ENCODE peak calls at places on chromosomes 3 and 15, in six cellular contexts. A is GM23248, Z is brain microvascular endothelial cell, C is IMR-90, O is Karpas-422, H is fibroblast of lung. L is an unnamed sample. For H3K27me3, the result is how much of the 10 kb centered on the place peaks cover.

GRCh38 chr15:60511351-60512157 is 32.6 kb upstream of the ICE2 start:
- DNase-seq in A (no peak), Z (no peak), C (peak), O (no peak), H (no peak), L (no peak)

GRCh38 chr3:123801474-123801873 is 82.7 kb downstream of the MYLK start:
- DNase-seq in A (no peak), Z (no peak), C (no peak), O (no peak), H (no peak), L (no peak)

GRCh38 chr15:79339588-79340314 is 28.8 kb downstream of the TMED3 start:
- DNase-seq in A (peak), Z (peak), C (peak), O (peak), H (peak), L (no peak)

GRCh38 chr3:115239717-115240116 is 92.6 kb upstream of the ZBTB20 start:
- DNase-seq in A (peak), Z (peak), C (peak), O (no peak), H (peak), L (no peak)

GRCh38 chr3:14959358-14959943 is 12.1 kb downstream of the NR2C2 start:
- DNase-seq in A (no peak), Z (no peak), C (no peak), O (no peak), H (no peak), L (no peak)

GRCh38 chr15:87660494-87661129 is 595.9 kb downstream of the NTRK3 start:
- DNase-seq in A (no peak), Z (no peak), C (no peak), O (no peak), H (no peak), L (no peak)

GRCh38 chr3:134211797-134212196 is 38.9 kb downstream of the RYK start:
- DNase-seq in A (peak), Z (peak), C (peak), O (peak), H (peak), L (peak)

GRCh38 chr3:18645603-18646002 is 220.5 kb upstream of the SATB1 start:
- DNase-seq in A (no peak), Z (no peak), C (no peak), O (no peak), H (no peak), L (no peak)

GRCh38 chr3:143201870-143202269 is 82.3 kb downstream of the CHST2 start:
- DNase-seq in A (no peak), Z (no peak), C (no peak), O (peak), H (no peak), L (no peak)

GRCh38 chr3:42501681-42502428 is 588 bp upstream of the VIPR1 start:
- DNase-seq in A (peak), Z (peak), C (peak), O (peak), H (peak), L (peak)

GRCh38 chr3:125351152-125351551 is 24.0 kb downstream of the ZNF148 start:
- DNase-seq in A (no peak), Z (no peak), C (no peak), O (no peak), H (no peak), L (no peak)

GRCh38 chr3:73143821-73144237 is 82.4 kb downstream of the EBLN2 start:
- DNase-seq in A (peak), Z (no peak), C (no peak), O (no peak), H (peak), L (no peak)

DNA sequence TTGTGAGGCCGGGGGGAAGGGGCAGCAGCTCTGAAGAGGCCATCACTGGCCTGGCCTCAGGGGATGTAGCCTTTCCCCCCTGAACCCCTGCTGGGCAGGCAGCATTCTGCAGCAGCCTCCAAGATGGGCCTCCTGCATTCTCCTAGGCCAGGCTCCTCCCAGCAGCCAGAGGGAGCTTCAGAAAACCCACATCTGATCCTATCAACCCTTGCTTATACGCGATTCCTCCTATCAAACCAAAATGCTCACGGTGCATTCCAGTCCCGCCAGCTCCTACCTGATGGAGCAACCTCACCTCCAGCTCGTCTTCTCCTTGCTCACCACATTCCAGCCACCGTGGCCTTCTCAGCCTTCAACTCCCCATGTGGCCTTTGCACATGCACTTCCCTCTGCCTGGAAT is 85.7 kb downstream of the MEGF11 start:
- DNase-seq in A (no peak), Z (no peak), C (no peak), O (no peak), H (no peak), L (no peak)
- H3K27me3 ChIP-seq in A (under half), Z (under half), C (half or more), O (under half), H (under half), L (under half)

DNA sequence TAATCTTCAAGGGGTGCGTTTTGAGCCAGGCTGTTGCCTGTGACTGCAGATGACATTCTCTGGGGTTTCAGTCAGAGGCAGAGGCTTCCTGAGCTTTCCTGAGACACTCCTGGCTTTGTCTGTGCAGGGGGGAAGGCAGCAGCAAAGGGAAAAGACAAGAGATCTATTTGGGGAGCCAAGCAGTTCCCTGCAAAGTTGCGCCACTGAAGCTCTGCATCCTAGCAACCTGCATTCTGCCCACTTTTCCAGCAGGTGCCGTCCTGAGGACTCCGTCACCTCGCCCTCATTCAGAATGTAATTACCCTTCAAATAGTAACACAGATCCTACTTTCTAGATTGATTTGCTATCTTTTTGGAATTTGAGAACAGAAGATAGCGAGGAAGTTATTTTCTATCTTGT is 1.9 kb upstream of the TMEM158 start:
- DNase-seq in A (no peak), Z (no peak), C (no peak), O (no peak), H (no peak), L (no peak)
- H3K27me3 ChIP-seq in A (under half), Z (under half), C (under half), O (under half), H (under half), L (under half)

DNA sequence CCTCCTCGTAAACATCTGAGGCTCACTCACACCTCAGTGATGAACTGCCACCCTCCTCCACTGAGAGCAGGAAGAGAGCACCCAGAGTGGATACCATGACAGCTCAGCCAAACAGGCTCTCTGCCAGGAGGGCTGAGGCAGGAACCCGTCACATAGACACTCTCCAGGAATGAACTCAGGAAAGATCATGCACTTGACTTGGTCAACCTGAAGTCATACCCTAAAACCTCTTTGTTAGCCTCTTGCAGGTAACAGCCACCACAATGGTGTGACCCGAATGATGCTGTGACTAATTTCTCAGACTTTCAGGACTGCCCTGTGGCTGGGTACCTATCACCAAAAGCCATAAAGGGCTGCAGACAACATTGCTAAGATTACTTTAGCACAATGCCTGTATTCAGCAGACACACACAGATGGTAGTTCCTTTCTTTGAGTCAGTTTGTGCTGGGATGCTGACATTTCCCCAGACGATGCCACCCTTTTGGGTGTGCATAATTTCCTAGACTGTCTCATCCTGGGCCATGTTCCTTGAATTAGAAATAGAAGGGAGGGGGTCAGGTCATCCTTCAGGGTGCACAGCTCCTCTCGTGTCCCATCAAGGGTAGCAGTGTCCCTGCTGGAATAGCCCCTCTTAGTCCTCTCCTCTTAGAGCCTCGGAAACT is 30.3 kb downstream of the CX3CR1 start:
- DNase-seq in A (peak), Z (no peak), C (no peak), O (no peak), H (peak), L (no peak)
- H3K27me3 ChIP-seq in A (under half), Z (under half), C (under half), O (under half), H (under half), L (under half)

GRCh38 chr3:195763248-195763830 is 42.6 kb downstream of the MUC20 start:
- DNase-seq in A (no peak), Z (no peak), C (no peak), O (peak), H (no peak), L (no peak)

GRCh38 chr3:195761503-195762248 is 40.9 kb downstream of the MUC20 start:
- DNase-seq in A (no peak), Z (no peak), C (no peak), O (no peak), H (no peak), L (no peak)

GRCh38 chr3:195763843-195764825 is 43.4 kb downstream of the MUC20 start:
- DNase-seq in A (no peak), Z (no peak), C (no peak), O (peak), H (no peak), L (no peak)

GRCh38 chr3:195762249-195762585 is 41.4 kb downstream of the MUC20 start:
- DNase-seq in A (no peak), Z (no peak), C (no peak), O (no peak), H (no peak), L (no peak)

GRCh38 chr3:195762611-195763247 is 42.0 kb downstream of the MUC20 start:
- DNase-seq in A (no peak), Z (no peak), C (no peak), O (peak), H (no peak), L (no peak)
- H3K27me3 ChIP-seq in A (under half), Z (under half), C (half or more), O (under half), H (under half), L (under half)

GRCh38 chr3:64686446-64686908 is 1.3 kb downstream of the ADAMTS9 start:
- DNase-seq in A (peak), Z (peak), C (peak), O (no peak), H (peak), L (peak)
- H3K27me3 ChIP-seq in A (under half), Z (under half), C (under half), O (under half), H (under half), L (under half)

GRCh38 chr3:55490194-55490913 is 3.2 kb upstream of the WNT5A start:
- DNase-seq in A (no peak), Z (no peak), C (no peak), O (no peak), H (no peak), L (no peak)
- H3K27me3 ChIP-seq in A (under half), Z (under half), C (under half), O (under half), H (under half), L (half or more)

DNA sequence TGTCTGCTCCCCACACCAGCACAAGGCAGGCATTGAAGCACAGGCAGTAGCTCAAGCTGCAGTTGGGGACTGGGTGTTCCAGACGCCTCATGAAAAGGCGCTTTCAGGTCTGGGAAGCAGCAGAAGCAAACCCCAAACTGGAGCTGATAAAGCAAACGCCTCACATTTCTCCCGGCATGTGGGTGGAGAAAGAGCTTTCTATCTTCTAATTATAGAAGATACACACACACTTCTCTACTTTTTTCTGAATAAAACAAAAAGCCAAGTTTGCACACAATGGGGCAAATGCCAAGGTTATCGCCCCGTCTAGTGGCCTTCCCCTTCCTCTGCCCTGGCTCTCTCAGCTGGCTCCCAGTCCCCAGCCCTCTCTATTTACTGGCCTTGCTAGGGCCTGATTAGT is 120.3 kb downstream of the MEGF11 start:
- DNase-seq in A (no peak), Z (no peak), C (no peak), O (no peak), H (no peak), L (no peak)
- H3K27me3 ChIP-seq in A (half or more), Z (under half), C (half or more), O (under half), H (under half), L (under half)

DNA sequence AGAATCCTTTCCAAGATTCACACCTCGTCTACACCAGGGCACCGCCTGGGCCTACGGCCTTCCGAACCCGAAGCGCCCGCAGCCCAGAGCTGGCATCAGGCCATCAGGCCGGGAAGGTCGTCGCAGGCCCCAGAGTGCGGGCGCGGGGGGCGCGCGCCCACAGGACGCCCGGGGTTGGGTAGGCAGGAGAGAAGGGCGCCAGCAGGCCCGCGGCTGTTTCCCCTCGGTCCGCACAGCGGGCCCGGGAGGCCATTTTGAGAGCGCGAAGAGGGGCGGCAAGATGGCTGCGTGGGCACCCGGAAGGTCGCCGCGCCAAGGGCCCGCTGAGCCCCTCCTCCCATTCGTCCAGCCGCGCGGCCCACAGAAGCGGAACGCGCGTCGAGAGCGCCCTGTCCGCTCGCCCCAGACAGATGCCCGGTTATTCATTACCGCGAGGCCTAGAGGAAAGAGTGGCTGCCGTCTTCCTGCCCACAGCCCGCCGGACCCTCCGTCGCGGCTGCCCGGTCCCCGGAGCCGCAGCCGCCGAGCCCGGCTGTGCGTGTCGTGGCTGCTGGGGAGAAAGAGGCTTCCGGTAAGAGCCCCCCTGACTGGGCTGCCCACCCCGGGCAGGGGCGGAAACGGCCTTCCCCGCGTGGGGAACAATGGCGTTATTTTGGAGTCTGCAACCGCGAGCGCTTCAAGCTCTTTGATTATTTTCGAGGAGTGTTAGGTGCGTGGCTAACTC is 44.2 kb upstream of the POLG start:
- DNase-seq in A (no peak), Z (no peak), C (no peak), O (no peak), H (no peak), L (no peak)
- H3K27me3 ChIP-seq in A (half or more), Z (half or more), C (half or more), O (under half), H (half or more), L (under half)

GRCh38 chr3:194281306-194281705 is 69.8 kb downstream of the CPN2 start:
- DNase-seq in A (no peak), Z (no peak), C (no peak), O (no peak), H (no peak), L (no peak)
- H3K27me3 ChIP-seq in A (under half), Z (half or more), C (under half), O (under half), H (under half), L (under half)

GRCh38 chr3:117128133-117128532 is 418.6 kb downstream of the TUSC7 start:
- DNase-seq in A (no peak), Z (no peak), C (peak), O (no peak), H (no peak), L (no peak)
- H3K27me3 ChIP-seq in A (under half), Z (under half), C (under half), O (under half), H (under half), L (under half)